ENCODE peak calls at places on chromosomes 1 and 21, in nine cellular contexts. L is GM20000; G is nephron progenitor cell; Y is activated T-cell treated with anti-CD3 and anti-CD28 coated beads for 1 hour; X is HEK293T; P is SJSA1; O is HCT116; D is fibroblast of pulmonary artery; M is activated CD4-positive, alpha-beta T cell treated with anti-CD3 and anti-CD28 coated beads for 24 hours. E is an unnamed sample.

GRCh38 chr1:19591482-19592093 is 52.5 kb upstream of the NBL1 start:
- DNase-seq in L (no peak), G (no peak), Y (no peak), X (no peak), P (no peak), O (no peak), D (no peak), M (no peak), E (no peak)

GRCh38 chr21:45167796-45168222 is 93.4 kb downstream of the ADARB1 start:
- DNase-seq in L (no peak), G (no peak), Y (no peak), X (no peak), P (no peak), O (no peak), D (peak), M (no peak), E (no peak)

GRCh38 chr21:41361786-41362604 is at the start of gene MX2:
- DNase-seq in L (peak), G (no peak), Y (peak), X (no peak), P (peak), O (no peak), D (peak), M (peak), E (no peak)

GRCh38 chr1:97210302-97210701 is 488.7 kb downstream of the PTBP2 start:
- DNase-seq in L (no peak), G (no peak), Y (no peak), X (no peak), P (no peak), O (no peak), D (no peak), M (no peak), E (no peak)

GRCh38 chr1:161098161-161099068 is at the start of gene KLHDC9:
- DNase-seq in L (peak), G (peak), Y (peak), X (peak), P (no peak), O (peak), D (peak), M (peak), E (no peak)

GRCh38 chr21:45452696-45453307 is 47.8 kb downstream of the COL18A1 start:
- DNase-seq in L (no peak), G (no peak), Y (no peak), X (no peak), P (no peak), O (no peak), D (no peak), M (no peak), E (no peak)

GRCh38 chr1:107153033-107153432 is 12.2 kb downstream of the NTNG1 start:
- DNase-seq in L (no peak), G (no peak), Y (no peak), X (no peak), P (no peak), O (no peak), D (no peak), M (no peak), E (no peak)

GRCh38 chr1:205521646-205522150 is 17.2 kb downstream of the CDK18 start:
- DNase-seq in L (no peak), G (no peak), Y (no peak), X (no peak), P (no peak), O (no peak), D (no peak), M (no peak), E (no peak)

GRCh38 chr1:28359592-28360239 is 9.8 kb upstream of the PHACTR4 start:
- DNase-seq in L (peak), G (peak), Y (peak), X (peak), P (peak), O (no peak), D (peak), M (peak), E (no peak)

GRCh38 chr1:206472886-206473285 is 2.6 kb downstream of the IKBKE start:
- DNase-seq in L (no peak), G (no peak), Y (no peak), X (no peak), P (no peak), O (no peak), D (no peak), M (no peak), E (no peak)

GRCh38 chr1:5847013-5847654 is 145.1 kb downstream of the NPHP4 start:
- DNase-seq in L (no peak), G (peak), Y (no peak), X (peak), P (no peak), O (no peak), D (peak), M (no peak), E (no peak)

GRCh38 chr1:160748182-160748876 is 9.3 kb downstream of the SLAMF7 start:
- DNase-seq in L (no peak), G (no peak), Y (no peak), X (no peak), P (no peak), O (no peak), D (peak), M (no peak), E (no peak)

GRCh38 chr1:67110352-67110751 is 24.4 kb downstream of the C1orf141 start:
- DNase-seq in L (peak), G (no peak), Y (no peak), X (no peak), P (no peak), O (no peak), D (no peak), M (no peak), E (no peak)

GRCh38 chr21:37531402-37532042 is 164.9 kb downstream of the DYRK1A start:
- DNase-seq in L (no peak), G (no peak), Y (no peak), X (no peak), P (no peak), O (no peak), D (no peak), M (no peak), E (no peak)

GRCh38 chr1:151819951-151820623 is 11.5 kb downstream of the RORC start:
- DNase-seq in L (no peak), G (no peak), Y (no peak), X (no peak), P (no peak), O (no peak), D (no peak), M (no peak), E (no peak)

GRCh38 chr21:38323721-38324591 is 67.2 kb downstream of the KCNJ15 start:
- DNase-seq in L (no peak), G (peak), Y (no peak), X (no peak), P (peak), O (no peak), D (peak), M (no peak), E (no peak)

GRCh38 chr21:32538147-32538792 is 47.1 kb downstream of the TCP10L start:
- DNase-seq in L (no peak), G (no peak), Y (peak), X (no peak), P (no peak), O (no peak), D (no peak), M (no peak), E (no peak)

GRCh38 chr1:48047116-48047515 is 49.9 kb upstream of the TRABD2B start:
- DNase-seq in L (no peak), G (no peak), Y (no peak), X (no peak), P (peak), O (no peak), D (no peak), M (no peak), E (no peak)

GRCh38 chr1:2546515-2547209 is 9.5 kb upstream of the TNFRSF14 start:
- DNase-seq in L (peak), G (peak), Y (peak), X (peak), P (peak), O (peak), D (peak), M (no peak), E (no peak)

GRCh38 chr1:196723325-196724185 is 51.1 kb upstream of the CFHR3 start:
- DNase-seq in L (peak), G (peak), Y (no peak), X (peak), P (peak), O (peak), D (no peak), M (peak), E (peak)

GRCh38 chr1:171817511-171818265 is 23.6 kb upstream of the DNM3 start:
- DNase-seq in L (peak), G (no peak), Y (no peak), X (no peak), P (peak), O (peak), D (peak), M (peak), E (peak)

GRCh38 chr1:184457500-184457899 is 70.7 kb downstream of the C1orf21 start:
- DNase-seq in L (no peak), G (no peak), Y (no peak), X (no peak), P (no peak), O (no peak), D (peak), M (no peak), E (no peak)

GRCh38 chr1:88985692-88986091 is 6.7 kb downstream of the KYAT3 start:
- DNase-seq in L (no peak), G (no peak), Y (no peak), X (no peak), P (no peak), O (peak), D (no peak), M (no peak), E (no peak)

GRCh38 chr1:16111771-16112557 is 38.5 kb upstream of the FAM131C start:
- DNase-seq in L (no peak), G (no peak), Y (no peak), X (no peak), P (peak), O (no peak), D (peak), M (no peak), E (no peak)

GRCh38 chr21:43278766-43279577 is 110.2 kb downstream of the CRYAA start:
- DNase-seq in L (no peak), G (no peak), Y (no peak), X (no peak), P (no peak), O (no peak), D (no peak), M (no peak), E (no peak)

E was measured in glomerular endothelial cell.